ENCODE peak calls at places on chromosomes 3 and 15, in five cellular contexts. One of them, this sample, is unnamed.

GRCh38 chr3:15470261-15470660 is 42.9 kb downstream of the EAF1 start:
- DNase-seq in hepatocyte: no peak
- DNase-seq in AG09309: no peak
- DNase-seq in uterus: no peak
- DNase-seq in upper lobe of right lung: no peak
- DNase-seq in this sample: no peak

GRCh38 chr15:36075333-36075732 is 504.1 kb upstream of the CDIN1 start:
- DNase-seq in hepatocyte: no peak
- DNase-seq in AG09309: peak
- DNase-seq in uterus: no peak
- DNase-seq in upper lobe of right lung: no peak
- DNase-seq in this sample: no peak

GRCh38 chr15:100588638-100589242 is 13.2 kb downstream of the LINS1 start:
- DNase-seq in hepatocyte: no peak
- DNase-seq in AG09309: no peak
- DNase-seq in uterus: no peak
- DNase-seq in upper lobe of right lung: no peak
- DNase-seq in this sample: no peak

GRCh38 chr3:3806856-3807255 is 7.6 kb downstream of the LRRN1 start:
- DNase-seq in hepatocyte: no peak
- DNase-seq in AG09309: no peak
- DNase-seq in uterus: no peak
- DNase-seq in upper lobe of right lung: no peak
- DNase-seq in this sample: no peak

GRCh38 chr15:93035953-93036810 is 52.8 kb downstream of the RGMA start:
- DNase-seq in hepatocyte: peak
- DNase-seq in AG09309: no peak
- DNase-seq in uterus: no peak
- DNase-seq in upper lobe of right lung: peak
- DNase-seq in this sample: no peak

GRCh38 chr3:118636841-118637240 is 397.8 kb downstream of the IGSF11 start:
- DNase-seq in hepatocyte: peak
- DNase-seq in AG09309: no peak
- DNase-seq in uterus: no peak
- DNase-seq in upper lobe of right lung: no peak
- DNase-seq in this sample: no peak

GRCh38 chr3:159560214-159561004 is 428.2 kb upstream of the IL12A start:
- DNase-seq in hepatocyte: no peak
- DNase-seq in AG09309: no peak
- DNase-seq in uterus: no peak
- DNase-seq in upper lobe of right lung: no peak
- DNase-seq in this sample: no peak

GRCh38 chr3:119294402-119294888 is 262 bp downstream of the ARHGAP31 start:
- DNase-seq in hepatocyte: peak
- DNase-seq in AG09309: no peak
- DNase-seq in uterus: peak
- DNase-seq in upper lobe of right lung: peak
- DNase-seq in this sample: peak

GRCh38 chr15:43518073-43518761 is 809 bp downstream of the MAP1A start:
- DNase-seq in hepatocyte: peak
- DNase-seq in AG09309: no peak
- DNase-seq in uterus: no peak
- DNase-seq in upper lobe of right lung: peak
- DNase-seq in this sample: no peak

GRCh38 chr15:57057134-57057930 is 138.9 kb downstream of the TCF12 start:
- DNase-seq in hepatocyte: no peak
- DNase-seq in AG09309: no peak
- DNase-seq in uterus: no peak
- DNase-seq in upper lobe of right lung: no peak
- DNase-seq in this sample: no peak
- H3K4me3 ChIP-seq in hepatocyte: no peak
- H3K4me3 ChIP-seq in AG09309: no peak
- H3K4me3 ChIP-seq in uterus: no peak
- H3K4me3 ChIP-seq in upper lobe of right lung: no peak
- H3K4me3 ChIP-seq in this sample: no peak

DNA sequence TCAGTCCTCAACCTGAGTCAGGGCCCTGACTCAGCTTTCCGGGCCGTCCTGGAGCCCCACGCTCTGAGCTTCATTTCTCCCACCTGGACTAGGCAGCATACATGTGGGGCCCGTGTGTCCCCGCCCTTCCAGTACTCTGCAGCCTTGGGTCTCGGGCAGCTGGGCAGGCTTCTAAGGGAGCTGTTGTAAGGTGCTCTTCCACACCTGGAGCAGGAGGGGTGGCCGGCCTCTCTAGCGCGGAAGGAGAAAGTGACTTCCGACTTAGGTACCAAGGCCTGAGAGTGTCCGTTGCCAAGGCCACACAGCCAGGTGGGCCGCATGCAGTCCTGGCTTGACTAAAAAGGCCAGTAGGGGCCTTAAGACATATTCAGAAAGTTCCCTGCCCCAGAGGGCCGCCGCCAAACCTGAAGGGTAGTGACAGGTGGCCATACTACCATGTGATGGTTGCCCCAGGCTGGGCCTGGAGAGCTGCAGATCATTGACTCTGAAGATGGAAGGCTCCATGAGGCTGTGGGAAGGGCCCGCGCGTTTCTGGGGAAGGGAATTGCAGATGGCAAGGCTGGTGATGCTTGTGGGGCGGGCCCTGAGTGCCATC is 9.4 kb upstream of the SEMA3B start:
- DNase-seq in hepatocyte: no peak
- DNase-seq in AG09309: no peak
- DNase-seq in uterus: no peak
- DNase-seq in upper lobe of right lung: no peak
- DNase-seq in this sample: no peak
- H3K4me3 ChIP-seq in hepatocyte: no peak
- H3K4me3 ChIP-seq in AG09309: no peak
- H3K4me3 ChIP-seq in uterus: peak
- H3K4me3 ChIP-seq in upper lobe of right lung: peak
- H3K4me3 ChIP-seq in this sample: no peak

GRCh38 chr3:114383875-114384557 is 90.2 kb downstream of the TIGIT start:
- DNase-seq in hepatocyte: peak
- DNase-seq in AG09309: peak
- DNase-seq in uterus: peak
- DNase-seq in upper lobe of right lung: peak
- DNase-seq in this sample: peak
- H3K4me3 ChIP-seq in hepatocyte: no peak
- H3K4me3 ChIP-seq in AG09309: peak
- H3K4me3 ChIP-seq in uterus: peak
- H3K4me3 ChIP-seq in upper lobe of right lung: peak
- H3K4me3 ChIP-seq in this sample: no peak

GRCh38 chr3:53239800-53240199 is 16.0 kb downstream of the TKT start:
- DNase-seq in hepatocyte: no peak
- DNase-seq in AG09309: no peak
- DNase-seq in uterus: no peak
- DNase-seq in upper lobe of right lung: no peak
- DNase-seq in this sample: no peak

GRCh38 chr3:53243165-53243564 is 12.7 kb downstream of the TKT start:
- DNase-seq in hepatocyte: no peak
- DNase-seq in AG09309: no peak
- DNase-seq in uterus: no peak
- DNase-seq in upper lobe of right lung: peak
- DNase-seq in this sample: no peak

GRCh38 chr3:53242155-53242554 is 13.7 kb downstream of the TKT start:
- DNase-seq in hepatocyte: no peak
- DNase-seq in AG09309: no peak
- DNase-seq in uterus: no peak
- DNase-seq in upper lobe of right lung: peak
- DNase-seq in this sample: no peak

GRCh38 chr3:53242642-53243041 is 13.2 kb downstream of the TKT start:
- DNase-seq in hepatocyte: no peak
- DNase-seq in AG09309: no peak
- DNase-seq in uterus: no peak
- DNase-seq in upper lobe of right lung: peak
- DNase-seq in this sample: no peak

GRCh38 chr3:53240989-53241972 is 14.5 kb downstream of the TKT start:
- DNase-seq in hepatocyte: no peak
- DNase-seq in AG09309: no peak
- DNase-seq in uterus: no peak
- DNase-seq in upper lobe of right lung: no peak
- DNase-seq in this sample: no peak
- H3K4me3 ChIP-seq in hepatocyte: no peak
- H3K4me3 ChIP-seq in AG09309: no peak
- H3K4me3 ChIP-seq in uterus: no peak
- H3K4me3 ChIP-seq in upper lobe of right lung: no peak
- H3K4me3 ChIP-seq in this sample: no peak

GRCh38 chr3:135082706-135083105 is 287.6 kb downstream of the EPHB1 start:
- DNase-seq in hepatocyte: no peak
- DNase-seq in AG09309: no peak
- DNase-seq in uterus: no peak
- DNase-seq in upper lobe of right lung: no peak
- DNase-seq in this sample: no peak

GRCh38 chr3:135083756-135084155 is 288.7 kb downstream of the EPHB1 start:
- DNase-seq in hepatocyte: no peak
- DNase-seq in AG09309: no peak
- DNase-seq in uterus: no peak
- DNase-seq in upper lobe of right lung: no peak
- DNase-seq in this sample: no peak

GRCh38 chr3:135084404-135084803 is 289.3 kb downstream of the EPHB1 start:
- DNase-seq in hepatocyte: no peak
- DNase-seq in AG09309: no peak
- DNase-seq in uterus: no peak
- DNase-seq in upper lobe of right lung: no peak
- DNase-seq in this sample: no peak

GRCh38 chr3:135081451-135082434 is 286.7 kb downstream of the EPHB1 start:
- DNase-seq in hepatocyte: no peak
- DNase-seq in AG09309: no peak
- DNase-seq in uterus: no peak
- DNase-seq in upper lobe of right lung: no peak
- DNase-seq in this sample: no peak

GRCh38 chr3:135083179-135083578 is 288.1 kb downstream of the EPHB1 start:
- DNase-seq in hepatocyte: no peak
- DNase-seq in AG09309: no peak
- DNase-seq in uterus: no peak
- DNase-seq in upper lobe of right lung: no peak
- DNase-seq in this sample: no peak
- H3K4me3 ChIP-seq in hepatocyte: no peak
- H3K4me3 ChIP-seq in AG09309: no peak
- H3K4me3 ChIP-seq in uterus: no peak
- H3K4me3 ChIP-seq in upper lobe of right lung: no peak
- H3K4me3 ChIP-seq in this sample: no peak

GRCh38 chr15:52782514-52782913 is 7.6 kb downstream of the ONECUT1 start:
- DNase-seq in hepatocyte: no peak
- DNase-seq in AG09309: no peak
- DNase-seq in uterus: no peak
- DNase-seq in upper lobe of right lung: no peak
- DNase-seq in this sample: no peak

GRCh38 chr15:52785672-52786406 is 4.3 kb downstream of the ONECUT1 start:
- DNase-seq in hepatocyte: no peak
- DNase-seq in AG09309: no peak
- DNase-seq in uterus: no peak
- DNase-seq in upper lobe of right lung: no peak
- DNase-seq in this sample: no peak

GRCh38 chr15:52783191-52783829 is 6.8 kb downstream of the ONECUT1 start:
- DNase-seq in hepatocyte: peak
- DNase-seq in AG09309: no peak
- DNase-seq in uterus: no peak
- DNase-seq in upper lobe of right lung: peak
- DNase-seq in this sample: no peak

GRCh38 chr15:52784799-52785671 is 5.1 kb downstream of the ONECUT1 start:
- DNase-seq in hepatocyte: no peak
- DNase-seq in AG09309: no peak
- DNase-seq in uterus: no peak
- DNase-seq in upper lobe of right lung: no peak
- DNase-seq in this sample: no peak

GRCh38 chr15:52783929-52784798 is 6.0 kb downstream of the ONECUT1 start:
- DNase-seq in hepatocyte: peak
- DNase-seq in AG09309: no peak
- DNase-seq in uterus: no peak
- DNase-seq in upper lobe of right lung: peak
- DNase-seq in this sample: no peak
- H3K4me3 ChIP-seq in hepatocyte: no peak
- H3K4me3 ChIP-seq in AG09309: no peak
- H3K4me3 ChIP-seq in uterus: no peak
- H3K4me3 ChIP-seq in upper lobe of right lung: no peak
- H3K4me3 ChIP-seq in this sample: no peak

GRCh38 chr3:14227866-14228265 is 49.2 kb downstream of the LSM3 start:
- DNase-seq in hepatocyte: peak
- DNase-seq in AG09309: no peak
- DNase-seq in uterus: no peak
- DNase-seq in upper lobe of right lung: no peak
- DNase-seq in this sample: peak
- H3K4me3 ChIP-seq in hepatocyte: no peak
- H3K4me3 ChIP-seq in AG09309: no peak
- H3K4me3 ChIP-seq in uterus: no peak
- H3K4me3 ChIP-seq in upper lobe of right lung: no peak
- H3K4me3 ChIP-seq in this sample: no peak

GRCh38 chr3:121757087-121757811 is 7.7 kb upstream of the GOLGB1 start:
- DNase-seq in hepatocyte: no peak
- DNase-seq in AG09309: no peak
- DNase-seq in uterus: no peak
- DNase-seq in upper lobe of right lung: no peak
- DNase-seq in this sample: no peak

GRCh38 chr3:121752772-121753171 is 3.2 kb upstream of the GOLGB1 start:
- DNase-seq in hepatocyte: no peak
- DNase-seq in AG09309: no peak
- DNase-seq in uterus: no peak
- DNase-seq in upper lobe of right lung: no peak
- DNase-seq in this sample: no peak

GRCh38 chr3:121759541-121760202 is 10.1 kb upstream of the GOLGB1 start:
- DNase-seq in hepatocyte: no peak
- DNase-seq in AG09309: no peak
- DNase-seq in uterus: no peak
- DNase-seq in upper lobe of right lung: no peak
- DNase-seq in this sample: no peak

GRCh38 chr3:121758727-121759450 is 9.3 kb upstream of the GOLGB1 start:
- DNase-seq in hepatocyte: no peak
- DNase-seq in AG09309: no peak
- DNase-seq in uterus: no peak
- DNase-seq in upper lobe of right lung: no peak
- DNase-seq in this sample: no peak

GRCh38 chr3:121757812-121758545 is 8.4 kb upstream of the GOLGB1 start:
- DNase-seq in hepatocyte: no peak
- DNase-seq in AG09309: no peak
- DNase-seq in uterus: no peak
- DNase-seq in upper lobe of right lung: no peak
- DNase-seq in this sample: no peak
- H3K4me3 ChIP-seq in hepatocyte: no peak
- H3K4me3 ChIP-seq in AG09309: no peak
- H3K4me3 ChIP-seq in uterus: no peak
- H3K4me3 ChIP-seq in upper lobe of right lung: no peak
- H3K4me3 ChIP-seq in this sample: no peak